ENCODE peak calls at places on chromosomes 16 and 17, in ten cellular contexts. A, Y, X, R, O, M, J, H, V and E are unnamed samples.

GRCh38 chr16:7964717-7965116 is 625.6 kb downstream of the TMEM114 start:
- DNase-seq in Y (no peak), R (no peak), M (no peak), A (no peak), X (no peak), V (no peak), J (no peak), H (no peak), O (no peak), E (no peak)

GRCh38 chr16:47236716-47237115 is 93.0 kb upstream of the NETO2 start:
- DNase-seq in A (no peak), H (no peak), Y (no peak), R (no peak), J (no peak), M (no peak), X (no peak), O (no peak), V (no peak), E (no peak)

GRCh38 chr17:231966-232807 is 50.7 kb upstream of the DOC2B start:
- DNase-seq in Y (no peak), R (peak), M (no peak), H (no peak), X (no peak), J (no peak), A (peak), V (no peak), O (no peak), E (peak)

GRCh38 chr17:59669411-59669810 is 37.8 kb downstream of the PTRH2 start:
- DNase-seq in Y (no peak), A (no peak), R (no peak), V (no peak), J (no peak), H (no peak), M (no peak), X (no peak), O (no peak), E (no peak)

GRCh38 chr16:47779201-47780016 is 318.3 kb downstream of the PHKB start:
- DNase-seq in J (no peak), O (no peak), M (peak), X (no peak), Y (peak), V (no peak), R (no peak), A (no peak), H (no peak), E (no peak)

GRCh38 chr16:27437946-27438345 is 36.0 kb downstream of the IL21R start:
- DNase-seq in V (no peak), H (no peak), A (no peak), M (no peak), O (no peak), X (no peak), R (no peak), J (no peak), Y (no peak), E (peak)

GRCh38 chr17:20991276-20992037 is 51.4 kb downstream of the USP22 start:
- DNase-seq in J (no peak), M (no peak), R (no peak), A (no peak), V (peak), Y (no peak), O (no peak), H (no peak), X (no peak), E (peak)

GRCh38 chr16:30758988-30759461 is 2.8 kb downstream of the CFAP119 start:
- DNase-seq in X (no peak), V (no peak), O (no peak), H (no peak), Y (no peak), M (no peak), A (no peak), R (no peak), J (no peak), E (no peak)

GRCh38 chr17:4152471-4152870 is 9.5 kb downstream of the CYB5D2 start:
- DNase-seq in J (no peak), M (peak), V (no peak), R (no peak), X (no peak), O (no peak), H (no peak), Y (peak), A (no peak), E (no peak)

GRCh38 chr17:77429985-77430752 is 289.4 kb downstream of the SEC14L1 start:
- DNase-seq in J (peak), M (peak), V (peak), Y (peak), H (peak), O (peak), X (peak), A (peak), R (peak), E (peak)

GRCh38 chr17:17808706-17809432 is 27.9 kb downstream of the SREBF1 start:
- DNase-seq in Y (peak), X (no peak), H (no peak), R (no peak), V (no peak), M (peak), O (no peak), A (no peak), J (no peak), E (no peak)

GRCh38 chr17:61815863-61816523 is 47.3 kb downstream of the BRIP1 start:
- DNase-seq in O (no peak), M (no peak), R (no peak), Y (no peak), A (no peak), J (no peak), H (no peak), X (no peak), V (no peak), E (no peak)

GRCh38 chr16:71526111-71526998 is at the start of gene CHST4:
- DNase-seq in M (peak), O (no peak), V (no peak), A (no peak), J (no peak), X (no peak), H (peak), Y (peak), R (peak), E (no peak)

GRCh38 chr16:47045459-47045858 is 72.0 kb upstream of the DNAJA2 start:
- DNase-seq in O (no peak), Y (no peak), H (no peak), M (peak), R (no peak), J (no peak), A (no peak), V (no peak), X (no peak), E (no peak)

GRCh38 chr17:30915833-30916611 is 5.7 kb upstream of the ADAP2 start:
- DNase-seq in X (no peak), R (no peak), O (no peak), Y (no peak), J (no peak), M (no peak), V (no peak), A (no peak), H (no peak), E (no peak)

GRCh38 chr17:5986644-5987043 is 83.5 kb upstream of the WSCD1 start:
- DNase-seq in J (no peak), V (no peak), Y (no peak), A (no peak), O (no peak), M (peak), X (no peak), H (no peak), R (no peak), E (no peak)

GRCh38 chr16:22373662-22374310 is 633 bp downstream of the CDR2 start:
- DNase-seq in M (no peak), H (peak), A (peak), V (peak), Y (no peak), J (peak), X (peak), R (peak), O (peak), E (peak)

GRCh38 chr17:57256708-57257112 is 387 bp downstream of the MSI2 start:
- DNase-seq in R (peak), J (peak), A (peak), X (peak), M (peak), O (no peak), V (no peak), Y (no peak), H (no peak), E (no peak)

GRCh38 chr17:78330570-78331224 is 29.2 kb downstream of the SOCS3 start:
- DNase-seq in M (peak), H (peak), V (no peak), X (no peak), O (peak), J (no peak), Y (no peak), A (no peak), R (no peak), E (no peak)

GRCh38 chr16:53816211-53816610 is 112.3 kb downstream of the FTO start:
- DNase-seq in H (no peak), V (no peak), M (no peak), Y (no peak), O (no peak), X (no peak), R (no peak), J (no peak), A (no peak), E (no peak)

GRCh38 chr17:18225562-18226283 is at the start of gene LLGL1:
- DNase-seq in V (no peak), X (no peak), Y (no peak), J (no peak), M (peak), A (no peak), R (no peak), H (peak), O (no peak), E (peak)

GRCh38 chr16:75908301-75908700 is 182.0 kb upstream of the CPHXL start:
- DNase-seq in A (no peak), J (no peak), M (no peak), O (no peak), H (no peak), R (no peak), Y (no peak), X (no peak), V (no peak), E (no peak)

GRCh38 chr16:78893340-78893739 is 707.2 kb downstream of the MAF start:
- DNase-seq in Y (no peak), V (no peak), J (no peak), M (no peak), R (no peak), A (no peak), X (no peak), H (no peak), O (no peak), E (no peak)

GRCh38 chr17:64441772-64442549 is 7.0 kb upstream of the MILR1 start:
- DNase-seq in H (no peak), O (peak), J (peak), V (no peak), M (peak), R (no peak), A (peak), Y (peak), X (peak), E (peak)

GRCh38 chr17:80126449-80126715 is 20.5 kb downstream of the EIF4A3 start:
- DNase-seq in J (no peak), R (no peak), X (no peak), M (no peak), H (no peak), O (no peak), A (no peak), Y (no peak), V (no peak), E (no peak)

GRCh38 chr17:63347475-63347874 is 98.6 kb downstream of the CYB561 start:
- DNase-seq in Y (no peak), M (no peak), X (no peak), V (no peak), A (no peak), H (no peak), O (no peak), J (no peak), R (no peak), E (no peak)

GRCh38 chr16:88930716-88931115 is 46.3 kb downstream of the CBFA2T3 start:
- DNase-seq in H (no peak), X (no peak), O (no peak), M (no peak), Y (no peak), J (no peak), V (no peak), R (no peak), A (no peak), E (no peak)

GRCh38 chr16:69351309-69352027 is at the start of gene TMED6:
- DNase-seq in J (no peak), O (no peak), M (no peak), R (peak), V (peak), A (no peak), H (no peak), X (no peak), Y (no peak), E (no peak)

GRCh38 chr16:14452066-14452465 is 178.0 kb downstream of the PARN start:
- DNase-seq in M (no peak), R (no peak), X (no peak), Y (peak), J (no peak), V (no peak), A (no peak), H (no peak), O (no peak), E (no peak)

GRCh38 chr17:57675427-57675826 is 69.7 kb downstream of the CCDC182 start:
- DNase-seq in X (no peak), H (no peak), M (no peak), O (no peak), R (peak), V (no peak), Y (no peak), A (no peak), J (no peak), E (peak)

GRCh38 chr17:17752822-17753448 is 71.7 kb downstream of the RAI1 start:
- DNase-seq in R (no peak), M (no peak), A (no peak), J (no peak), Y (no peak), O (no peak), X (no peak), V (no peak), H (no peak), E (no peak)

GRCh38 chr17:76074390-76075363 is at the start of gene GALR2:
- DNase-seq in X (no peak), J (no peak), Y (no peak), A (no peak), M (no peak), O (no peak), R (no peak), V (no peak), H (no peak), E (no peak)

GRCh38 chr17:73697872-73698271 is 53.6 kb upstream of the SDK2 start:
- DNase-seq in O (no peak), M (no peak), R (peak), V (no peak), H (no peak), Y (no peak), J (no peak), X (no peak), A (no peak), E (no peak)

GRCh38 chr16:83717308-83717707 is 90.5 kb upstream of the HSBP1 start:
- DNase-seq in O (no peak), R (peak), M (no peak), V (no peak), J (no peak), X (no peak), H (no peak), A (no peak), Y (no peak), E (no peak)

GRCh38 chr16:81487301-81487720 is 42.7 kb downstream of the CMIP start:
- DNase-seq in V (no peak), M (peak), Y (no peak), H (peak), X (no peak), J (no peak), A (no peak), R (no peak), O (no peak), E (no peak)

GRCh38 chr17:27367121-27367981 is 73.4 kb downstream of the WSB1 start:
- DNase-seq in M (no peak), V (no peak), Y (no peak), J (no peak), A (no peak), X (no peak), R (no peak), O (no peak), H (no peak), E (no peak)

GRCh38 chr17:7147772-7148171 is 31.4 kb downstream of the ASGR1 start:
- DNase-seq in R (no peak), J (no peak), X (no peak), A (no peak), V (no peak), Y (no peak), O (no peak), H (no peak), M (no peak), E (no peak)
- TF ChIP-seq CTCF in R (peak), J (no peak), X (no peak), A (no peak), V (no peak), Y (no peak), O (no peak), H (no peak), M (no peak), E (no peak)

DNA sequence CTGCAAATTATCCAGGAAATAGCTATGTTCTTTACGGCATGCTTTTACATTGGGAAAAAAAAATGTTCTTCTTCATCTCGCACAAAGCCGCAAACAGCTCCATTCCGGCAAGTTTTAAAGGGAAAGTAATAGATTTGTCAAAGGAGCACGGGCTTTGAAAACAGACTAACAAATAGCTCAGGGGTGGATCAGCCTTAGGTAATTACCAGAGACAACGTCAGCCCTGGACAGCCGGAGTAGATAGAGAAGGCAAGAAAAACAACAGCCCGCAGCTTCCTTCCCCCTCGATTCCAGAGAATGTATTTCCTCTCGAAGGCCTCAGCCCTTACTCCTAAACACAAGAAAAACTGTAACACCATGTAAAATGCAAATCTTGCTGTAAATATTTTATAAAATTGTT is 222.5 kb downstream of the C16orf78 start:
- DNase-seq in V (no peak), J (no peak), X (no peak), H (no peak), A (no peak), R (no peak), O (no peak), M (peak), Y (peak), E (no peak)
- H3K27ac ChIP-seq in V (no peak), J (no peak), X (peak), H (no peak), A (peak), R (no peak), O (no peak), M (no peak), Y (no peak), E (no peak)

DNA sequence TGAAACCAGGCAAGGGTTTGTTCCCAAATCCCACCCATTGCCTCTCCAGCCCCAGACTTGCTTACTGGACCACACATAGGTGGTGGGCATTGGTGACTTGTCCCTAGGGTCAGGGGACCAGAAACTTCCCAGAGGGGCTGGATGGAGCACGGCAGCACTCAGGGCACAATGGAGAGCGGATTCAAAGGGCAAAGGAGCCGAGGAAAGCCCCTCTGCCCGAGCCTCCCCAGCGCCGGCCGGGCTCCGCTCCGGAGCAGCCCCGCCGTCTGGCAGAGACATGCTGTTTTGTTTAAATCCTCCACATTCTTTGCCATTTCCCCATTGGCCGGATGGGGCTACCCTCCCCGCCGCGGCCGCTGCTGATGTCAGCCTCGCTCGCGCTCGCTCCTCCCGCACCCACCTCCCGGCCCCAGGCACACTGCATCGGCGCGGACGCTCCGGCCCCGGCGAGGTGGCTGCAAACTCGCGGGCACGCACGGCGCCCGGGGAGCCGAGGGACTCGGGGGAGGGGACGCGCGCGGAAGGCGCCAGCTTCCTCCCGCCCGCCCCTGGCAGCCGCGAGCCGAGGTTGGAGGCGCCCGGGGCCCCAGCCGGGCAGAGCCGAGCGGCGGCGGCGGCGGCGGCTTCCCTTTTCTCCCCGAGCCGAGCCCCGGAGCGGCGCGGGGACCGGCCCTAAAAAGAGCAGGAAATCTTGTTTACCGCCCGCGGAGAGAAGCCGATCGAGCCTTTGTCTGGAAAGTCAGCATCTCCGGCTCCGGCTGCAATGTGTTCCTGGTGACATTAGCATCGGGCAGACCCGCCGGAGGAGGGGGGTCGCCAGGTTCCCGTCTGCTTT is at the start of gene PITPNC1:
- DNase-seq in J (peak), A (peak), V (peak), R (peak), H (peak), X (peak), O (peak), M (peak), Y (peak), E (peak)
- TF ChIP-seq CTCF in J (no peak), A (no peak), V (no peak), R (peak), H (no peak), X (no peak), O (no peak), M (no peak), Y (peak), E (peak)

DNA sequence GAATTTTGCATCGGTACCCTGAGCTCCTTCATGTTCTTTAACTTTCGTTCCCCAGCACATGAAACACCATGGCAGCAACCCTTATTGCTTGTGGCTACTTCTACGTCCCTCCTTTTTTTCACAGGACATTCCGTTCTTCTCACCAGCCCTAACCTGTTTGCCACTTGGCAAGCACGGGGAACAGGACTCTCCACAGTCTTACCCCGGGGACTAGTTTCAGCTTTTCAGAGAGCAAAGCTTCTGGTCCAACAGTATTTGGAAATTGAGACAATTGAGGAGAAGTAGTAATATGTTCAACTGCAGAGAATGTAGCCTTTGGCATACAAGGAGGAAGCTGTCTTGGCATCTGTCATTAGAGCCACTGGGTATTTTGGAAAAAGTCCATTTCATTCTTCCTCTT is 65.7 kb downstream of the MAP2K6 start:
- DNase-seq in H (peak), J (no peak), V (no peak), A (no peak), O (peak), R (no peak), Y (no peak), M (no peak), X (no peak), E (peak)
- H3K27ac ChIP-seq in H (peak), J (no peak), V (no peak), A (peak), O (peak), R (no peak), Y (no peak), M (no peak), X (no peak), E (peak)

GRCh38 chr17:50613596-50613995 is 21.1 kb upstream of the ABCC3 start:
- DNase-seq in M (no peak), O (no peak), V (no peak), J (no peak), H (no peak), A (no peak), R (peak), Y (no peak), X (no peak), E (no peak)
- TF ChIP-seq CTCF in M (no peak), O (no peak), V (no peak), J (no peak), H (peak), A (peak), R (peak), Y (no peak), X (peak), E (no peak)

GRCh38 chr16:67242138-67242730 is 5.0 kb downstream of the FHOD1 start:
- DNase-seq in A (no peak), O (no peak), M (no peak), J (no peak), V (peak), R (no peak), Y (no peak), X (no peak), H (no peak), E (no peak)
- H3K27ac ChIP-seq in A (peak), O (peak), M (peak), J (no peak), V (peak), R (no peak), Y (peak), X (peak), H (peak), E (peak)

DNA sequence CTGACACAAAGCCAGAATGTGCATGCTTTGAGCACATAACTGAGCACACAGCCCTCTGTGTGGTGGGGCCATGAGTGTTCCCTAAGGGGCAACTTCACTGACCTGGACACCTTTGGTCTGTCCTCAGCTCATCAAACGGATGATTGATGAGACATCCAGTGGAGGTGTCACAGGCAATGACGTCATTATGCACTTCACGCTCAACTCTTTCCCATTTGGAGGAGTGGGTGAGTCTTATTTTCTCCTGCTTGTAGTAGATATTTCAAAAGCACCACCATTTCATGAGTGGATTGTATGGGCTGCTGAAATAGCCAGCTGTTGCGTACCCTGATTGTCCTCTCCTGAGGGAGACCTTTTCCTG is 16.2 kb downstream of the ALDH3A2 start:
- DNase-seq in X (no peak), H (no peak), M (no peak), Y (no peak), J (no peak), O (no peak), V (no peak), A (no peak), R (no peak), E (no peak)
- TF ChIP-seq CTCF in X (no peak), H (no peak), M (no peak), Y (no peak), J (no peak), O (no peak), V (no peak), A (no peak), R (no peak), E (no peak)